ENCODE peak calls at places on chromosomes 12 and 14, in four cellular contexts. H is effector CD4-positive, alpha-beta T cell; W is head of caudate nucleus; C is non-pigmented ciliary epithelial cell. S is an unnamed sample.

GRCh38 chr12:21296751-21297406 is 37.8 kb downstream of the SLCO1A2 start:
- DNase-seq in W (no peak), C (no peak), H (no peak), S (no peak)

GRCh38 chr14:55847766-55848165 is 267.8 kb downstream of the KTN1 start:
- DNase-seq in H (no peak), W (no peak), C (peak), S (no peak)

GRCh38 chr14:42992930-42993329 is 1386.3 kb downstream of the LRFN5 start:
- DNase-seq in H (no peak), W (no peak), C (no peak), S (no peak)

GRCh38 chr14:38138581-38139138 is 69.0 kb upstream of the SSTR1 start:
- DNase-seq in W (no peak), H (no peak), C (no peak), S (no peak)

GRCh38 chr14:38839743-38840375 is 263.2 kb downstream of the SEC23A start:
- DNase-seq in C (no peak), H (no peak), W (no peak), S (no peak)

GRCh38 chr14:67269338-67270060 is 28.3 kb downstream of the PALS1 start:
- DNase-seq in W (no peak), C (no peak), H (no peak), S (peak)

GRCh38 chr12:46470039-46470627 is 97.6 kb upstream of the SLC38A2 start:
- DNase-seq in W (no peak), H (no peak), C (no peak), S (no peak)

GRCh38 chr12:103529306-103529705 is 33.5 kb upstream of the C12orf42 start:
- DNase-seq in H (no peak), C (no peak), W (no peak), S (no peak)

GRCh38 chr14:67674139-67674479 is 323 bp downstream of the VTI1B start:
- DNase-seq in W (peak), H (peak), C (no peak), S (no peak)

GRCh38 chr14:89378119-89378518 is 38.9 kb downstream of the FOXN3 start:
- DNase-seq in C (peak), W (no peak), H (peak), S (peak)

GRCh38 chr12:49339464-49339861 is 2.5 kb upstream of the C1QL4 start:
- DNase-seq in W (no peak), C (no peak), H (no peak), S (no peak)

GRCh38 chr12:1917172-1918070 is 1.0 kb downstream of the CACNA2D4 start:
- DNase-seq in H (no peak), C (no peak), W (no peak), S (no peak)

GRCh38 chr12:94650143-94651056 is at the start of gene TMCC3:
- DNase-seq in C (no peak), W (peak), H (no peak), S (no peak)

GRCh38 chr14:95015046-95015445 is 142.3 kb downstream of the DICER1 start:
- DNase-seq in W (no peak), H (no peak), C (no peak), S (no peak)

S was measured in AG04450.